ENCODE peak calls at places on chromosomes 12 and 14, in four cellular contexts. One of them, this sample, is unnamed.

GRCh38 chr14:102759416-102759815 is 17.8 kb upstream of the TRAF3 start:
- DNase-seq in trophoblast cell: no peak
- DNase-seq in stimulated activated CD4-positive, alpha-beta T cell treated with anti-CD3 and anti-CD28 coated beads, Interleukin-15, amount 100 ng/mL, for 1 hour: no peak
- DNase-seq in uterus: no peak
- DNase-seq in this sample: no peak

GRCh38 chr14:98803196-98803595 is 468.8 kb downstream of the BCL11B start:
- DNase-seq in trophoblast cell: no peak
- DNase-seq in stimulated activated CD4-positive, alpha-beta T cell treated with anti-CD3 and anti-CD28 coated beads, Interleukin-15, amount 100 ng/mL, for 1 hour: no peak
- DNase-seq in uterus: no peak
- DNase-seq in this sample: no peak

GRCh38 chr12:125296701-125297100 is 231.5 kb downstream of the AACS start:
- DNase-seq in trophoblast cell: no peak
- DNase-seq in stimulated activated CD4-positive, alpha-beta T cell treated with anti-CD3 and anti-CD28 coated beads, Interleukin-15, amount 100 ng/mL, for 1 hour: no peak
- DNase-seq in uterus: no peak
- DNase-seq in this sample: no peak

GRCh38 chr12:67915335-67915851 is 73.9 kb upstream of the IFNG-AS1 start:
- DNase-seq in trophoblast cell: no peak
- DNase-seq in stimulated activated CD4-positive, alpha-beta T cell treated with anti-CD3 and anti-CD28 coated beads, Interleukin-15, amount 100 ng/mL, for 1 hour: no peak
- DNase-seq in uterus: no peak
- DNase-seq in this sample: no peak

GRCh38 chr12:89451876-89452275 is 72.7 kb downstream of the GALNT4 start:
- DNase-seq in trophoblast cell: peak; percentile 35
- DNase-seq in stimulated activated CD4-positive, alpha-beta T cell treated with anti-CD3 and anti-CD28 coated beads, Interleukin-15, amount 100 ng/mL, for 1 hour: no peak
- DNase-seq in uterus: peak; percentile 29
- DNase-seq in this sample: peak; percentile 29

GRCh38 chr12:5096241-5096880 is 52.7 kb downstream of the KCNA5 start:
- DNase-seq in trophoblast cell: peak; percentile 35
- DNase-seq in stimulated activated CD4-positive, alpha-beta T cell treated with anti-CD3 and anti-CD28 coated beads, Interleukin-15, amount 100 ng/mL, for 1 hour: no peak
- DNase-seq in uterus: no peak
- DNase-seq in this sample: no peak

GRCh38 chr12:89352492-89353187 is at the start of gene DUSP6:
- DNase-seq in trophoblast cell: peak; percentile 88
- DNase-seq in stimulated activated CD4-positive, alpha-beta T cell treated with anti-CD3 and anti-CD28 coated beads, Interleukin-15, amount 100 ng/mL, for 1 hour: peak; percentile 76
- DNase-seq in uterus: peak; percentile 89
- DNase-seq in this sample: peak; percentile 97

GRCh38 chr12:47876404-47876960 is 28.3 kb downstream of the VDR start:
- DNase-seq in trophoblast cell: peak; percentile 63
- DNase-seq in stimulated activated CD4-positive, alpha-beta T cell treated with anti-CD3 and anti-CD28 coated beads, Interleukin-15, amount 100 ng/mL, for 1 hour: no peak
- DNase-seq in uterus: no peak
- DNase-seq in this sample: no peak

GRCh38 chr12:64186789-64187188 is 35.3 kb downstream of the KICS2 start:
- DNase-seq in trophoblast cell: no peak
- DNase-seq in stimulated activated CD4-positive, alpha-beta T cell treated with anti-CD3 and anti-CD28 coated beads, Interleukin-15, amount 100 ng/mL, for 1 hour: no peak
- DNase-seq in uterus: no peak
- DNase-seq in this sample: no peak

GRCh38 chr12:75666126-75666979 is 154.9 kb upstream of the KRR1 start:
- DNase-seq in trophoblast cell: no peak
- DNase-seq in stimulated activated CD4-positive, alpha-beta T cell treated with anti-CD3 and anti-CD28 coated beads, Interleukin-15, amount 100 ng/mL, for 1 hour: no peak
- DNase-seq in uterus: no peak
- DNase-seq in this sample: no peak

GRCh38 chr14:71103662-71104484 is 196.6 kb downstream of the PCNX1 start:
- DNase-seq in trophoblast cell: peak; percentile 84
- DNase-seq in stimulated activated CD4-positive, alpha-beta T cell treated with anti-CD3 and anti-CD28 coated beads, Interleukin-15, amount 100 ng/mL, for 1 hour: no peak
- DNase-seq in uterus: no peak
- DNase-seq in this sample: no peak

GRCh38 chr12:124107299-124107698 is 134.3 kb downstream of the ZNF664 start:
- DNase-seq in trophoblast cell: peak; percentile 28
- DNase-seq in stimulated activated CD4-positive, alpha-beta T cell treated with anti-CD3 and anti-CD28 coated beads, Interleukin-15, amount 100 ng/mL, for 1 hour: no peak
- DNase-seq in uterus: no peak
- DNase-seq in this sample: no peak

GRCh38 chr12:10636124-10636523 is 22.7 kb upstream of the MAGOHB start:
- DNase-seq in trophoblast cell: no peak
- DNase-seq in stimulated activated CD4-positive, alpha-beta T cell treated with anti-CD3 and anti-CD28 coated beads, Interleukin-15, amount 100 ng/mL, for 1 hour: no peak
- DNase-seq in uterus: no peak
- DNase-seq in this sample: no peak

GRCh38 chr14:53044486-53044885 is 93.6 kb upstream of the FERMT2 start:
- DNase-seq in trophoblast cell: peak; percentile 59
- DNase-seq in stimulated activated CD4-positive, alpha-beta T cell treated with anti-CD3 and anti-CD28 coated beads, Interleukin-15, amount 100 ng/mL, for 1 hour: no peak
- DNase-seq in uterus: no peak
- DNase-seq in this sample: no peak

GRCh38 chr14:67650694-67651093 is 23.7 kb downstream of the VTI1B start:
- DNase-seq in trophoblast cell: peak; percentile 40
- DNase-seq in stimulated activated CD4-positive, alpha-beta T cell treated with anti-CD3 and anti-CD28 coated beads, Interleukin-15, amount 100 ng/mL, for 1 hour: no peak
- DNase-seq in uterus: no peak
- DNase-seq in this sample: no peak

GRCh38 chr14:93033983-93034670 is 81.6 kb downstream of the ITPK1 start:
- DNase-seq in trophoblast cell: no peak
- DNase-seq in stimulated activated CD4-positive, alpha-beta T cell treated with anti-CD3 and anti-CD28 coated beads, Interleukin-15, amount 100 ng/mL, for 1 hour: peak; percentile 16
- DNase-seq in uterus: no peak
- DNase-seq in this sample: no peak

GRCh38 chr12:47755655-47756562 is 2.8 kb downstream of the RAPGEF3 start:
- DNase-seq in trophoblast cell: peak; percentile 32
- DNase-seq in stimulated activated CD4-positive, alpha-beta T cell treated with anti-CD3 and anti-CD28 coated beads, Interleukin-15, amount 100 ng/mL, for 1 hour: no peak
- DNase-seq in uterus: no peak
- DNase-seq in this sample: peak; percentile 84

GRCh38 chr14:22837059-22837749 is 819 bp downstream of the MMP14 start:
- DNase-seq in trophoblast cell: peak; percentile 67
- DNase-seq in stimulated activated CD4-positive, alpha-beta T cell treated with anti-CD3 and anti-CD28 coated beads, Interleukin-15, amount 100 ng/mL, for 1 hour: no peak
- DNase-seq in uterus: peak; percentile 66
- DNase-seq in this sample: no peak

GRCh38 chr12:29343022-29343799 is 37.8 kb downstream of the ERGIC2 start:
- DNase-seq in trophoblast cell: no peak
- DNase-seq in stimulated activated CD4-positive, alpha-beta T cell treated with anti-CD3 and anti-CD28 coated beads, Interleukin-15, amount 100 ng/mL, for 1 hour: no peak
- DNase-seq in uterus: no peak
- DNase-seq in this sample: no peak

GRCh38 chr12:110367209-110367864 is 36.2 kb downstream of the ANAPC7 start:
- DNase-seq in trophoblast cell: no peak
- DNase-seq in stimulated activated CD4-positive, alpha-beta T cell treated with anti-CD3 and anti-CD28 coated beads, Interleukin-15, amount 100 ng/mL, for 1 hour: no peak
- DNase-seq in uterus: no peak
- DNase-seq in this sample: no peak

GRCh38 chr14:49769171-49769570 is 1.2 kb downstream of the KLHDC2 start:
- DNase-seq in trophoblast cell: peak; percentile 23
- DNase-seq in stimulated activated CD4-positive, alpha-beta T cell treated with anti-CD3 and anti-CD28 coated beads, Interleukin-15, amount 100 ng/mL, for 1 hour: no peak
- DNase-seq in uterus: no peak
- DNase-seq in this sample: no peak

GRCh38 chr14:71636820-71637471 is 295.3 kb upstream of the RGS6 start:
- DNase-seq in trophoblast cell: no peak
- DNase-seq in stimulated activated CD4-positive, alpha-beta T cell treated with anti-CD3 and anti-CD28 coated beads, Interleukin-15, amount 100 ng/mL, for 1 hour: no peak
- DNase-seq in uterus: no peak
- DNase-seq in this sample: no peak

GRCh38 chr14:105891221-105891602 is 364.8 kb downstream of the TMEM121 start:
- DNase-seq in trophoblast cell: no peak
- DNase-seq in stimulated activated CD4-positive, alpha-beta T cell treated with anti-CD3 and anti-CD28 coated beads, Interleukin-15, amount 100 ng/mL, for 1 hour: no peak
- DNase-seq in uterus: peak; percentile 2
- DNase-seq in this sample: peak; percentile 40

GRCh38 chr12:26318661-26319068 is 123.3 kb downstream of the SSPN start:
- DNase-seq in trophoblast cell: peak; percentile 32
- DNase-seq in stimulated activated CD4-positive, alpha-beta T cell treated with anti-CD3 and anti-CD28 coated beads, Interleukin-15, amount 100 ng/mL, for 1 hour: no peak
- DNase-seq in uterus: peak; percentile 73
- DNase-seq in this sample: peak; percentile 55

GRCh38 chr12:126668538-126668937 is 1598.4 kb upstream of the TMEM132C start:
- DNase-seq in trophoblast cell: peak; percentile 14
- DNase-seq in stimulated activated CD4-positive, alpha-beta T cell treated with anti-CD3 and anti-CD28 coated beads, Interleukin-15, amount 100 ng/mL, for 1 hour: no peak
- DNase-seq in uterus: no peak
- DNase-seq in this sample: no peak